ENCODE peak calls at places on chromosome 5, in eight cellular contexts. D is esophagus squamous epithelium, P is bronchial epithelial cell, S is choroid plexus epithelial cell, M is fibroblast of pulmonary artery, L is sigmoid colon, A is brain microvascular endothelial cell, J is AG09309. G is an unnamed sample.

GRCh38 chr5:120096413-120096812 is 367.7 kb upstream of the PRR16 start:
- DNase-seq in D (no peak), P (peak; percentile 74), S (peak; percentile 59), M (peak; percentile 50), A (peak; percentile 13), L (no peak), J (no peak), G (no peak)

GRCh38 chr5:67969176-67969575 is 246.4 kb upstream of the PIK3R1 start:
- DNase-seq in D (no peak), M (no peak), P (no peak), J (no peak), L (no peak), S (no peak), A (no peak), G (no peak)

GRCh38 chr5:121805931-121806330 is 45.8 kb upstream of the FTMT start:
- DNase-seq in D (no peak), P (no peak), L (no peak), J (peak; percentile 27), A (no peak), M (no peak), S (no peak), G (no peak)

GRCh38 chr5:178561746-178562264 is 28.4 kb downstream of the COL23A1 start:
- DNase-seq in L (no peak), J (no peak), S (no peak), A (no peak), D (no peak), P (no peak), M (no peak), G (no peak)

GRCh38 chr5:64594601-64595518 is 89.0 kb downstream of the RGS7BP start:
- DNase-seq in D (no peak), J (no peak), S (peak; percentile 17), P (peak; percentile 7), M (no peak), L (no peak), A (no peak), G (no peak)

GRCh38 chr5:163696270-163696887 is 191.0 kb downstream of the MAT2B start:
- DNase-seq in A (peak; percentile 25), M (peak; percentile 91), S (peak; percentile 92), J (peak; percentile 51), L (no peak), D (no peak), P (peak; percentile 67), G (peak; percentile 55)

GRCh38 chr5:66554211-66554610 is 42.0 kb upstream of the MAST4 start:
- DNase-seq in P (peak; percentile 99), M (peak; percentile 63), L (no peak), J (no peak), S (peak; percentile 5), A (peak; percentile 18), D (no peak), G (no peak)

GRCh38 chr5:172864161-172864560 is 30.1 kb downstream of the ERGIC1 start:
- DNase-seq in S (no peak), P (no peak), J (no peak), D (no peak), L (no peak), A (no peak), M (no peak), G (no peak)

GRCh38 chr5:59093329-59093728 is 510.5 kb downstream of the RAB3C start:
- DNase-seq in M (peak; percentile 35), D (no peak), L (no peak), A (no peak), J (no peak), P (no peak), S (peak; percentile 39), G (no peak)

GRCh38 chr5:111757582-111758283 is 739 bp upstream of the NREP start:
- DNase-seq in J (peak; percentile 73), D (peak; percentile 34), P (peak; percentile 64), S (peak; percentile 94), A (peak; percentile 93), L (peak; percentile 98), M (peak; percentile 96), G (peak; percentile 85)

GRCh38 chr5:73253047-73253660 is 80.2 kb downstream of the TMEM174 start:
- DNase-seq in P (no peak), A (no peak), M (no peak), J (no peak), D (no peak), L (no peak), S (no peak), G (no peak)

GRCh38 chr5:172659909-172660628 is 19.0 kb downstream of the NEURL1B start:
- DNase-seq in L (peak; percentile 98), P (peak; percentile 80), S (peak; percentile 77), A (peak; percentile 87), J (peak; percentile 37), M (peak; percentile 71), D (no peak), G (peak; percentile 4)

GRCh38 chr5:160485364-160486010 is 63.8 kb downstream of the PTTG1 start:
- DNase-seq in A (no peak), S (no peak), J (no peak), P (no peak), M (no peak), L (no peak), D (no peak), G (no peak)

GRCh38 chr5:171821286-171821685 is 35.7 kb downstream of the SMIM23 start:
- DNase-seq in S (no peak), A (no peak), M (no peak), J (no peak), D (no peak), L (no peak), P (no peak), G (no peak)

GRCh38 chr5:80192507-80193241 is 63.2 kb downstream of the SERINC5 start:
- DNase-seq in D (no peak), L (peak; percentile 68), P (no peak), S (peak; percentile 74), J (no peak), M (no peak), A (peak; percentile 40), G (no peak)

GRCh38 chr5:161150589-161150988 is 298.6 kb upstream of the ATP10B start:
- DNase-seq in J (no peak), A (no peak), L (no peak), S (no peak), M (no peak), D (no peak), P (no peak), G (no peak)

GRCh38 chr5:149831492-149831891 is 101.4 kb downstream of the PPARGC1B start:
- DNase-seq in D (no peak), J (no peak), M (peak; percentile 39), A (peak; percentile 65), P (peak; percentile 67), L (no peak), S (peak; percentile 28), G (no peak)

GRCh38 chr5:5645198-5645597 is 222.7 kb downstream of the ICE1 start:
- DNase-seq in D (no peak), P (no peak), A (no peak), M (no peak), S (no peak), L (no peak), J (no peak), G (no peak)

GRCh38 chr5:160742446-160742845 is 109.6 kb downstream of the ATP10B start:
- DNase-seq in J (no peak), S (no peak), L (no peak), M (no peak), A (no peak), P (no peak), D (no peak), G (no peak)

GRCh38 chr5:107100121-107100520 is 570.6 kb downstream of the EFNA5 start:
- DNase-seq in A (no peak), P (no peak), J (no peak), M (no peak), L (no peak), S (peak; percentile 36), D (no peak), G (peak; percentile 26)

GRCh38 chr5:74034738-74035137 is 408.7 kb downstream of the ARHGEF28 start:
- DNase-seq in P (peak; percentile 99), J (peak; percentile 42), S (peak; percentile 73), A (peak; percentile 82), D (no peak), M (peak; percentile 76), L (no peak), G (no peak)

GRCh38 chr5:93330506-93330905 is 250.5 kb downstream of the NR2F1-AS1 start:
- DNase-seq in S (no peak), D (no peak), M (peak; percentile 49), J (no peak), P (peak; percentile 92), A (no peak), L (no peak), G (no peak)

GRCh38 chr5:926416-927171 is 33.9 kb downstream of the TRIP13 start:
- DNase-seq in P (peak; percentile 3), D (no peak), A (no peak), S (peak; percentile 26), L (peak; percentile 71), M (peak; percentile 30), J (no peak), G (no peak)
- TF ChIP-seq CTCF in P (peak; percentile 41), D (no peak), A (peak; percentile 41), S (peak; percentile 27), L (no peak), M (peak; percentile 25), J (peak; percentile 19), G (no peak)

GRCh38 chr5:132372542-132372941 is 3.0 kb downstream of the SLC22A5 start:
- DNase-seq in J (no peak), L (no peak), P (no peak), D (no peak), M (no peak), S (peak; percentile 58), A (no peak), G (no peak)
- H3K4me3 ChIP-seq in J (no peak overlapping the region), L (no peak overlapping the region), P (no peak overlapping the region), D (no peak overlapping the region), M (no peak overlapping the region), S (no peak overlapping the region), A (no peak overlapping the region), G (no peak overlapping the region)

DNA sequence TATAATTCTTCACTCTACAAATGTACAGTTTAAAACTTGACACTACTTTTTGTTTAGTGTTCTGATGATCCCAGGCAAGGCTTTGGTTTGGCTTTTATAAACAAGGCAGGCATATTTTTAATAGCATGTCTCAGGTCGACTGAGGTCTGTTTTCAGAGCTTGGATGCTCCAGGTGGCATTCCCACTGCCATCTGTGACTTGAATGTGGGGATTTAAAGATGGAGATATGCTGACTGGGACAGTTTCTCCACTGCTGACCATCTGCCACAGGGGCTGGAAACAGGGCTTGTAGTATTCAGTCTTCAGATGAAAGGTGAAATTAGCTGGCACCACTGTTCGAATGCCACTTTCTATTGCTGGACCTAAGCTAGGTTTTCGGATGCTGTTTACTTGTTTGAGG is 1266.2 kb upstream of the CDH18 start:
- DNase-seq in J (no peak), D (no peak), M (no peak), S (no peak), P (no peak), A (no peak), L (no peak), G (no peak)
- TF ChIP-seq CTCF in J (no peak), D (no peak), M (no peak), S (no peak), P (no peak), A (no peak), L (no peak), G (no peak)

DNA sequence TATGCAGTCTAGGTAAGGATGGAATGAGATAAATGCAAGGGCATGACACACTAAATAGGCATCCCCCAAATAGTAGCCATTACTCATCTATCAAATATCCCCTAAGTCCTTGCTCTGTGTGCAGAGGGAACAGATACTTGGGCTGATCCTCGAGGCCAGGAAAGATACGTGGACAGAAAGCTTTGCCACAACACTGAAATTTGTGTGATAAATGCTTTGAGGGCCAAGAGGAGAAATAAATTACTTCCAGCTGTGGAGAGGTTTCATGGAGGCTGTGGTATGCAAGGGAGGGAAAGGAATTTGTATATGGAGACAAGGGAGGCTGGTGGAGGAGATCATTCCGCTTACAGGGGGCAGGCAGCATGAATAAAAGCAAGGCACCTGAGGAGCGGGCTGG is 18.5 kb downstream of the ATOX1 start:
- DNase-seq in M (peak; percentile 87), A (peak; percentile 82), J (peak; percentile 93), L (no peak), P (peak; percentile 40), D (no peak), S (peak; percentile 90), G (no peak)
- H3K4me3 ChIP-seq in M (no peak overlapping the region), A (peak overlapping the region; percentile 21), J (no peak overlapping the region), L (peak overlapping the region; percentile 10), P (no peak overlapping the region), D (peak overlapping the region; percentile 10), S (no peak overlapping the region), G (no peak overlapping the region)